ENCODE peak calls at places on chromosome 14, in six cellular contexts. Z, R, K, D, L and S are unnamed samples.

GRCh38 chr14:29926701-29927595 is 699 bp downstream of the PRKD1 start:
- DNase-seq in Z (peak; percentile 66), R (peak; percentile 54), K (peak; percentile 65), D (peak; percentile 75), L (no peak), S (peak; percentile 61)

GRCh38 chr14:78259831-78260230 is 89.7 kb downstream of the NRXN3 start:
- DNase-seq in Z (no peak), R (no peak), K (no peak), D (no peak), L (no peak), S (no peak)

GRCh38 chr14:104687601-104688504 is 1.6 kb upstream of the INF2 start:
- DNase-seq in Z (peak; percentile 91), R (peak; percentile 84), K (no peak), D (peak; percentile 84), L (peak; percentile 88), S (peak; percentile 97)

GRCh38 chr14:35402323-35403084 is 2.0 kb downstream of the NFKBIA start:
- DNase-seq in Z (no peak), R (no peak), K (peak; percentile 38), D (no peak), L (no peak), S (peak; percentile 77)

GRCh38 chr14:64861916-64862315 is 17.8 kb downstream of the SPTB start:
- DNase-seq in Z (no peak), R (no peak), K (no peak), D (no peak), L (no peak), S (no peak)

GRCh38 chr14:67941456-67942018 is 122.0 kb downstream of the RAD51B start:
- DNase-seq in Z (no peak), R (peak; percentile 26), K (no peak), D (no peak), L (no peak), S (no peak)

GRCh38 chr14:93857500-93857899 is 69.2 kb upstream of the PRIMA1 start:
- DNase-seq in Z (no peak), R (peak; percentile 9), K (no peak), D (no peak), L (no peak), S (no peak)

GRCh38 chr14:91830777-91831176 is 36.6 kb downstream of the TC2N start:
- DNase-seq in Z (no peak), R (no peak), K (no peak), D (no peak), L (no peak), S (no peak)

GRCh38 chr14:63295991-63296630 is 22.6 kb downstream of the GPHB5 start:
- DNase-seq in Z (no peak), R (no peak), K (peak; percentile 47), D (no peak), L (no peak), S (no peak)

GRCh38 chr14:68975667-68976066 is 3.4 kb downstream of the ACTN1 start:
- DNase-seq in Z (peak; percentile 47), R (no peak), K (peak; percentile 46), D (no peak), L (no peak), S (no peak)

GRCh38 chr14:64440494-64440893 is 24.8 kb upstream of the AKAP5 start:
- DNase-seq in Z (no peak), R (no peak), K (no peak), D (no peak), L (no peak), S (no peak)

GRCh38 chr14:34051966-34052657 is 101.2 kb upstream of the EGLN3 start:
- DNase-seq in Z (no peak), R (peak; percentile 95), K (no peak), D (no peak), L (no peak), S (no peak)
- TF ChIP-seq POLR2A in Z (no peak), R (peak; percentile 72), K (no peak), D (no peak), L (no peak), S (no peak)

GRCh38 chr14:23407516-23408306 is at the start of gene MYH6:
- DNase-seq in Z (peak; percentile 21), R (no peak), K (no peak), D (no peak), L (no peak), S (no peak)
- H3K4me3 ChIP-seq in Z (no peak within 1 kb of the TSS), R (no peak within 1 kb of the TSS), K (no peak within 1 kb of the TSS), D (no peak within 1 kb of the TSS), L (no peak within 1 kb of the TSS), S (no peak within 1 kb of the TSS)

GRCh38 chr14:73713804-73714655 is at the start of gene PNMA1:
- DNase-seq in Z (peak; percentile 90), R (peak; percentile 69), K (peak; percentile 89), D (peak; percentile 92), L (peak; percentile 79), S (peak; percentile 88)
- TF ChIP-seq POLR2A in Z (no peak), R (peak; percentile 80), K (peak; percentile 91), D (peak; percentile 85), L (no peak), S (peak; percentile 73)

GRCh38 chr14:98136019-98136418 is 1136.0 kb downstream of the BCL11B start:
- DNase-seq in Z (no peak), R (no peak), K (no peak), D (no peak), L (no peak), S (no peak)
- H3K4me3 ChIP-seq in Z (no peak overlapping the region), R (no peak overlapping the region), K (no peak overlapping the region), D (no peak overlapping the region), L (no peak overlapping the region), S (no peak overlapping the region)

GRCh38 chr14:58199726-58200479 is at the start of gene ACTR10:
- DNase-seq in Z (peak; percentile 92), R (peak; percentile 75), K (peak; percentile 82), D (peak; percentile 93), L (peak; percentile 86), S (peak; percentile 95)
- TF ChIP-seq POLR2A in Z (no peak), R (peak; percentile 76), K (peak; percentile 76), D (peak; percentile 32), L (peak; percentile 11), S (peak; percentile 47)